ENCODE peak calls at places on chromosomes 4 and X, in seven cellular contexts. One of them, this sample, is unnamed.

GRCh38 chr4:8905773-8906667 is 34.4 kb upstream of the HMX1 start:
- DNase-seq in neural progenitor cell: no peak
- DNase-seq in lower leg skin: no peak
- DNase-seq in heart right ventricle: no peak
- DNase-seq in fibroblast of mammary gland: no peak
- DNase-seq in colonic mucosa: no peak
- DNase-seq in CD8-positive, alpha-beta memory T cell: no peak
- DNase-seq in this sample: no peak

GRCh38 chrX:821311-822178 is 191.0 kb downstream of the SHOX start:
- DNase-seq in neural progenitor cell: no peak
- DNase-seq in lower leg skin: no peak
- DNase-seq in heart right ventricle: no peak
- DNase-seq in fibroblast of mammary gland: no peak
- DNase-seq in colonic mucosa: no peak
- DNase-seq in CD8-positive, alpha-beta memory T cell: no peak
- DNase-seq in this sample: no peak

GRCh38 chr4:62709618-62710252 is 1509.6 kb downstream of the ADGRL3 start:
- DNase-seq in neural progenitor cell: peak
- DNase-seq in lower leg skin: no peak
- DNase-seq in heart right ventricle: no peak
- DNase-seq in fibroblast of mammary gland: peak
- DNase-seq in colonic mucosa: no peak
- DNase-seq in CD8-positive, alpha-beta memory T cell: no peak
- DNase-seq in this sample: peak

GRCh38 chr4:113636877-113637276 is 124.7 kb downstream of the CAMK2D start:
- DNase-seq in neural progenitor cell: no peak
- DNase-seq in lower leg skin: no peak
- DNase-seq in heart right ventricle: no peak
- DNase-seq in fibroblast of mammary gland: peak
- DNase-seq in colonic mucosa: no peak
- DNase-seq in CD8-positive, alpha-beta memory T cell: peak
- DNase-seq in this sample: peak

GRCh38 chrX:2387614-2388239 is 113.0 kb downstream of the DHRSX start:
- DNase-seq in neural progenitor cell: no peak
- DNase-seq in lower leg skin: no peak
- DNase-seq in heart right ventricle: no peak
- DNase-seq in fibroblast of mammary gland: no peak
- DNase-seq in colonic mucosa: no peak
- DNase-seq in CD8-positive, alpha-beta memory T cell: no peak
- DNase-seq in this sample: no peak

GRCh38 chr4:135240796-135241195 is 1039.2 kb upstream of the PABPC4L start:
- DNase-seq in neural progenitor cell: no peak
- DNase-seq in lower leg skin: no peak
- DNase-seq in heart right ventricle: no peak
- DNase-seq in fibroblast of mammary gland: peak
- DNase-seq in colonic mucosa: no peak
- DNase-seq in CD8-positive, alpha-beta memory T cell: no peak
- DNase-seq in this sample: no peak

GRCh38 chr4:6753103-6753560 is 29.4 kb upstream of the KIAA0232 start:
- DNase-seq in neural progenitor cell: peak
- DNase-seq in lower leg skin: no peak
- DNase-seq in heart right ventricle: no peak
- DNase-seq in fibroblast of mammary gland: no peak
- DNase-seq in colonic mucosa: peak
- DNase-seq in CD8-positive, alpha-beta memory T cell: no peak
- DNase-seq in this sample: no peak

GRCh38 chr4:11446156-11446811 is 17.6 kb upstream of the HS3ST1 start:
- DNase-seq in neural progenitor cell: no peak
- DNase-seq in lower leg skin: no peak
- DNase-seq in heart right ventricle: no peak
- DNase-seq in fibroblast of mammary gland: no peak
- DNase-seq in colonic mucosa: no peak
- DNase-seq in CD8-positive, alpha-beta memory T cell: no peak
- DNase-seq in this sample: peak

GRCh38 chrX:3262906-3263305 is 83.5 kb downstream of the MXRA5 start:
- DNase-seq in neural progenitor cell: no peak
- DNase-seq in lower leg skin: no peak
- DNase-seq in heart right ventricle: no peak
- DNase-seq in fibroblast of mammary gland: peak
- DNase-seq in colonic mucosa: no peak
- DNase-seq in CD8-positive, alpha-beta memory T cell: no peak
- DNase-seq in this sample: peak

GRCh38 chr4:27006646-27007045 is 146.0 kb downstream of the STIM2 start:
- DNase-seq in neural progenitor cell: no peak
- DNase-seq in lower leg skin: no peak
- DNase-seq in heart right ventricle: no peak
- DNase-seq in fibroblast of mammary gland: no peak
- DNase-seq in colonic mucosa: no peak
- DNase-seq in CD8-positive, alpha-beta memory T cell: no peak
- DNase-seq in this sample: no peak

GRCh38 chrX:137187540-137187939 is 153.7 kb upstream of the GPR101 start:
- DNase-seq in neural progenitor cell: no peak
- DNase-seq in lower leg skin: no peak
- DNase-seq in heart right ventricle: no peak
- DNase-seq in fibroblast of mammary gland: no peak
- DNase-seq in colonic mucosa: no peak
- DNase-seq in CD8-positive, alpha-beta memory T cell: no peak
- DNase-seq in this sample: no peak

GRCh38 chr4:76615999-76616398 is 181.0 kb downstream of the SHROOM3 start:
- DNase-seq in neural progenitor cell: no peak
- DNase-seq in lower leg skin: no peak
- DNase-seq in heart right ventricle: no peak
- DNase-seq in fibroblast of mammary gland: peak
- DNase-seq in colonic mucosa: no peak
- DNase-seq in CD8-positive, alpha-beta memory T cell: no peak
- DNase-seq in this sample: no peak

GRCh38 chr4:10115657-10116624 is 658 bp downstream of the WDR1 start:
- DNase-seq in neural progenitor cell: peak
- DNase-seq in lower leg skin: no peak
- DNase-seq in heart right ventricle: no peak
- DNase-seq in fibroblast of mammary gland: no peak
- DNase-seq in colonic mucosa: peak
- DNase-seq in CD8-positive, alpha-beta memory T cell: peak
- DNase-seq in this sample: peak

GRCh38 chr4:53919605-53920004 is 144.8 kb downstream of the CHIC2 start:
- DNase-seq in neural progenitor cell: no peak
- DNase-seq in lower leg skin: no peak
- DNase-seq in heart right ventricle: no peak
- DNase-seq in fibroblast of mammary gland: no peak
- DNase-seq in colonic mucosa: no peak
- DNase-seq in CD8-positive, alpha-beta memory T cell: no peak
- DNase-seq in this sample: no peak

GRCh38 chr4:40563401-40563800 is 66.3 kb downstream of the RBM47 start:
- DNase-seq in neural progenitor cell: no peak
- DNase-seq in lower leg skin: no peak
- DNase-seq in heart right ventricle: no peak
- DNase-seq in fibroblast of mammary gland: no peak
- DNase-seq in colonic mucosa: no peak
- DNase-seq in CD8-positive, alpha-beta memory T cell: no peak
- DNase-seq in this sample: no peak

GRCh38 chrX:128106630-128107029 is 54.4 kb upstream of the ACTRT1 start:
- DNase-seq in neural progenitor cell: peak
- DNase-seq in lower leg skin: no peak
- DNase-seq in heart right ventricle: no peak
- DNase-seq in fibroblast of mammary gland: no peak
- DNase-seq in colonic mucosa: no peak
- DNase-seq in CD8-positive, alpha-beta memory T cell: no peak
- DNase-seq in this sample: no peak

GRCh38 chrX:138128025-138128671 is 562.2 kb downstream of the ZIC3 start:
- DNase-seq in neural progenitor cell: peak
- DNase-seq in lower leg skin: peak
- DNase-seq in heart right ventricle: peak
- DNase-seq in fibroblast of mammary gland: peak
- DNase-seq in colonic mucosa: peak
- DNase-seq in CD8-positive, alpha-beta memory T cell: no peak
- DNase-seq in this sample: peak

GRCh38 chr4:57191523-57192034 is 81.4 kb upstream of the IGFBP7 start:
- DNase-seq in neural progenitor cell: no peak
- DNase-seq in lower leg skin: no peak
- DNase-seq in heart right ventricle: no peak
- DNase-seq in fibroblast of mammary gland: no peak
- DNase-seq in colonic mucosa: peak
- DNase-seq in CD8-positive, alpha-beta memory T cell: no peak
- DNase-seq in this sample: no peak

GRCh38 chr4:57187241-57187640 is 77.1 kb upstream of the IGFBP7 start:
- DNase-seq in neural progenitor cell: no peak
- DNase-seq in lower leg skin: no peak
- DNase-seq in heart right ventricle: no peak
- DNase-seq in fibroblast of mammary gland: peak
- DNase-seq in colonic mucosa: no peak
- DNase-seq in CD8-positive, alpha-beta memory T cell: no peak
- DNase-seq in this sample: peak

GRCh38 chr4:57193996-57194675 is 84.0 kb upstream of the IGFBP7 start:
- DNase-seq in neural progenitor cell: peak
- DNase-seq in lower leg skin: no peak
- DNase-seq in heart right ventricle: no peak
- DNase-seq in fibroblast of mammary gland: no peak
- DNase-seq in colonic mucosa: no peak
- DNase-seq in CD8-positive, alpha-beta memory T cell: no peak
- DNase-seq in this sample: no peak

GRCh38 chr4:57193164-57193810 is 83.1 kb upstream of the IGFBP7 start:
- DNase-seq in neural progenitor cell: no peak
- DNase-seq in lower leg skin: no peak
- DNase-seq in heart right ventricle: no peak
- DNase-seq in fibroblast of mammary gland: no peak
- DNase-seq in colonic mucosa: no peak
- DNase-seq in CD8-positive, alpha-beta memory T cell: no peak
- DNase-seq in this sample: no peak

GRCh38 chr4:57190651-57191481 is 80.7 kb upstream of the IGFBP7 start:
- DNase-seq in neural progenitor cell: peak
- DNase-seq in lower leg skin: no peak
- DNase-seq in heart right ventricle: no peak
- DNase-seq in fibroblast of mammary gland: peak
- DNase-seq in colonic mucosa: peak
- DNase-seq in CD8-positive, alpha-beta memory T cell: no peak
- DNase-seq in this sample: peak
- H3K4me3 ChIP-seq in neural progenitor cell: no peak
- H3K4me3 ChIP-seq in lower leg skin: no peak
- H3K4me3 ChIP-seq in heart right ventricle: no peak
- H3K4me3 ChIP-seq in fibroblast of mammary gland: no peak
- H3K4me3 ChIP-seq in colonic mucosa: no peak
- H3K4me3 ChIP-seq in CD8-positive, alpha-beta memory T cell: no peak
- H3K4me3 ChIP-seq in this sample: no peak

DNA sequence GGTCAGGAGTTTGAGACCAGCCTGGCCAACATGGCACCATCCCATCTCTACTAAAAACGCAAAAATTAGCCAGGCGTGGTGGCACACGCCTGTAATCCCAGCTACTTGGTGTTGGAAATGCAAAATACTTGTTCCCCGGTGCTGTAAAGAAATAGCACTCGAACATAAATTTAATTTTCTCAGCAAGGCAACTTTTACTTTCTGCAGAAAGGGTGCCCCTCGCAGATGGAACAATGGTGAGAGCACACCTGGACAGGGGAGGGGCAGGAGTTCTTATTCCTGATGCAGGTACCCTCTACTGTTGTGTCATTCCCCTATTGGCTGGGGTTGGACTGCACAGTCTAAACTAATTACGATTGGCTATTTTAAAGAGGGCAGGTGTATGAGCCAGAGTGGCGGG is 139.7 kb downstream of the FHIP1A start:
- DNase-seq in neural progenitor cell: no peak
- DNase-seq in lower leg skin: no peak
- DNase-seq in heart right ventricle: no peak
- DNase-seq in fibroblast of mammary gland: no peak
- DNase-seq in colonic mucosa: no peak
- DNase-seq in CD8-positive, alpha-beta memory T cell: no peak
- DNase-seq in this sample: no peak
- H3K4me3 ChIP-seq in neural progenitor cell: no peak
- H3K4me3 ChIP-seq in lower leg skin: no peak
- H3K4me3 ChIP-seq in heart right ventricle: no peak
- H3K4me3 ChIP-seq in fibroblast of mammary gland: no peak
- H3K4me3 ChIP-seq in colonic mucosa: no peak
- H3K4me3 ChIP-seq in CD8-positive, alpha-beta memory T cell: no peak
- H3K4me3 ChIP-seq in this sample: no peak

GRCh38 chr4:133131829-133132485 is 17.1 kb upstream of the PCDH10 start:
- DNase-seq in neural progenitor cell: no peak
- DNase-seq in lower leg skin: no peak
- DNase-seq in heart right ventricle: no peak
- DNase-seq in fibroblast of mammary gland: no peak
- DNase-seq in colonic mucosa: no peak
- DNase-seq in CD8-positive, alpha-beta memory T cell: no peak
- DNase-seq in this sample: no peak

GRCh38 chr4:133129237-133129636 is 19.9 kb upstream of the PCDH10 start:
- DNase-seq in neural progenitor cell: no peak
- DNase-seq in lower leg skin: no peak
- DNase-seq in heart right ventricle: no peak
- DNase-seq in fibroblast of mammary gland: no peak
- DNase-seq in colonic mucosa: no peak
- DNase-seq in CD8-positive, alpha-beta memory T cell: no peak
- DNase-seq in this sample: no peak

GRCh38 chr4:133124746-133125145 is 24.3 kb upstream of the PCDH10 start:
- DNase-seq in neural progenitor cell: no peak
- DNase-seq in lower leg skin: no peak
- DNase-seq in heart right ventricle: no peak
- DNase-seq in fibroblast of mammary gland: no peak
- DNase-seq in colonic mucosa: no peak
- DNase-seq in CD8-positive, alpha-beta memory T cell: no peak
- DNase-seq in this sample: no peak

DNA sequence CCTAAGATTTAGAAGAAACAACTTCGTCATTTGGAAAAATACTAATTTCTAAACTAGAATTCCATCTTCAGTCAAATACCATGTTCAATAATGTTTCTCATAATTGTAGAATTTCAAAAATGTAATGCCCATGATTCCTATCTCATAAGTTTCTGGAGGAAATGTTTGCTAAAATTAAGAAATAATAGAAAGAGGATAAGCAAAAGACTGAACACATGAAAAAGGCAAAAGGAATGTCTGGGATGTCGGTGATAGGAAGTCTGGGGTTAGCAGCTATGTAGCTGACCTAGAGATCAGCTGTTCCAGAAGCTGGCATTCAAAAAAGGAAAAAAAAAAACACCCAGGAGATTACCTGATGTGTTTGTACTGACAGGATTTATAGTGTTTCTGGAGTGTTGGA is 18.9 kb upstream of the PCDH10 start:
- DNase-seq in neural progenitor cell: no peak
- DNase-seq in lower leg skin: no peak
- DNase-seq in heart right ventricle: no peak
- DNase-seq in fibroblast of mammary gland: no peak
- DNase-seq in colonic mucosa: no peak
- DNase-seq in CD8-positive, alpha-beta memory T cell: no peak
- DNase-seq in this sample: no peak
- H3K4me3 ChIP-seq in neural progenitor cell: no peak
- H3K4me3 ChIP-seq in lower leg skin: no peak
- H3K4me3 ChIP-seq in heart right ventricle: no peak
- H3K4me3 ChIP-seq in fibroblast of mammary gland: no peak
- H3K4me3 ChIP-seq in colonic mucosa: no peak
- H3K4me3 ChIP-seq in CD8-positive, alpha-beta memory T cell: no peak
- H3K4me3 ChIP-seq in this sample: no peak

GRCh38 chr4:5511791-5512190 is 196.6 kb downstream of the EVC2 start:
- DNase-seq in neural progenitor cell: no peak
- DNase-seq in lower leg skin: no peak
- DNase-seq in heart right ventricle: no peak
- DNase-seq in fibroblast of mammary gland: peak
- DNase-seq in colonic mucosa: no peak
- DNase-seq in CD8-positive, alpha-beta memory T cell: no peak
- DNase-seq in this sample: peak

DNA sequence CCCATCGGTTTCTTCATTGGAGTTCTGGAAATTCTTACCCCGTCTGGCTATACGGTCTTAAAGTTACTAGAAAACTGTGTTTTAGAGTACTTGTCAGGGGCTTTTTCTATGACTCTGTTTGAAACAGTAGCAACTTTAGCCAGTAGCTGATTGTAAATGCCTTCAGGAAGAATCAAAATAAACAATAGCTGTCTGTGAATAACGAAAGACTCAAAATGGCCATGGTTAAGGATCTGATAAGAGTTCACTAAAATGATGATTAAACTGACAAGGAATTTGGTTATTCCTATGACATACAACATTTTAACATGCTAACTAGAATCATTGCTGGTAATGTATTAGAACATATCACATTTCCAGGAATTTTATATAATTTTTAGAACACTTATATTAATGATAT is 191.0 kb downstream of the EVC2 start:
- DNase-seq in neural progenitor cell: no peak
- DNase-seq in lower leg skin: no peak
- DNase-seq in heart right ventricle: no peak
- DNase-seq in fibroblast of mammary gland: no peak
- DNase-seq in colonic mucosa: no peak
- DNase-seq in CD8-positive, alpha-beta memory T cell: no peak
- DNase-seq in this sample: no peak
- H3K4me3 ChIP-seq in neural progenitor cell: no peak
- H3K4me3 ChIP-seq in lower leg skin: no peak
- H3K4me3 ChIP-seq in heart right ventricle: no peak
- H3K4me3 ChIP-seq in fibroblast of mammary gland: no peak
- H3K4me3 ChIP-seq in colonic mucosa: no peak
- H3K4me3 ChIP-seq in CD8-positive, alpha-beta memory T cell: no peak
- H3K4me3 ChIP-seq in this sample: no peak

This sample was measured in mammary epithelial cell.